ENCODE peak calls at places on chromosomes 16 and 17, in six cellular contexts. L is HepG2, C is HCT116, N is SK-N-SH, V is K562, W is H1. K is an unnamed sample.

GRCh38 chr17:47611372-47612350 is 38.1 kb upstream of the KPNB1 start:
- DNase-seq in W (no peak), C (no peak), L (no peak), V (no peak), N (no peak), K (no peak)

GRCh38 chr17:65456368-65457151 is 104.9 kb downstream of the AXIN2 start:
- DNase-seq in L (no peak), N (no peak), W (no peak), C (no peak), V (no peak), K (no peak)

GRCh38 chr16:28259091-28259780 is 33.1 kb upstream of the SBK1 start:
- DNase-seq in W (no peak), L (no peak), C (no peak), N (peak), V (no peak), K (no peak)

GRCh38 chr17:13051876-13052275 is 34.0 kb upstream of the ELAC2 start:
- DNase-seq in L (no peak), C (no peak), W (no peak), V (no peak), N (no peak), K (no peak)

GRCh38 chr17:79789943-79790804 is 6.7 kb downstream of the CBX8 start:
- DNase-seq in W (no peak), V (peak), L (no peak), N (peak), C (no peak), K (no peak)

GRCh38 chr16:59370717-59371116 is 636.6 kb upstream of the GOT2 start:
- DNase-seq in N (no peak), V (no peak), L (no peak), C (no peak), W (no peak), K (no peak)

GRCh38 chr17:27457731-27458523 is 1.7 kb downstream of the KSR1 start:
- DNase-seq in L (peak), N (peak), V (peak), W (no peak), C (no peak), K (no peak)

GRCh38 chr17:50184057-50184456 is 17.4 kb downstream of the COL1A1 start:
- DNase-seq in N (peak), V (peak), W (no peak), L (no peak), C (no peak), K (no peak)

GRCh38 chr16:1355591-1355990 is 3.9 kb downstream of the GNPTG start:
- DNase-seq in V (no peak), W (no peak), C (no peak), L (no peak), N (no peak), K (no peak)

GRCh38 chr17:65901394-65901793 is 290.5 kb downstream of the CEP112 start:
- DNase-seq in W (no peak), N (peak), C (no peak), V (no peak), L (no peak), K (no peak)

GRCh38 chr17:49191917-49192741 is 18.2 kb downstream of the GNGT2 start:
- DNase-seq in L (peak), W (peak), V (peak), C (peak), N (peak), K (no peak)

GRCh38 chr16:88617268-88618031 is 20.9 kb upstream of the IL17C start:
- DNase-seq in V (no peak), W (no peak), C (no peak), L (no peak), N (no peak), K (no peak)

GRCh38 chr16:48560692-48561091 is 49.3 kb downstream of the N4BP1 start:
- DNase-seq in W (no peak), C (no peak), V (no peak), L (no peak), N (no peak), K (no peak)

GRCh38 chr16:85995591-85996461 is 96.9 kb downstream of the IRF8 start:
- DNase-seq in V (no peak), N (no peak), L (no peak), W (no peak), C (no peak), K (no peak)

GRCh38 chr17:48427598-48427997 is 2.4 kb downstream of the SKAP1 start:
- DNase-seq in L (no peak), C (no peak), N (no peak), V (peak), W (no peak), K (no peak)

GRCh38 chr16:11253009-11253994 is 2.7 kb downstream of the SOCS1 start:
- DNase-seq in N (no peak), W (no peak), L (no peak), C (no peak), V (peak), K (no peak)

GRCh38 chr16:75011634-75012307 is 12.9 kb downstream of the ZNRF1 start:
- DNase-seq in V (no peak), W (no peak), C (peak), L (no peak), N (no peak), K (no peak)

GRCh38 chr16:87836844-87837581 is 32.3 kb downstream of the SLC7A5 start:
- DNase-seq in W (no peak), L (no peak), V (no peak), C (no peak), N (no peak), K (no peak)

GRCh38 chr17:39105705-39106104 is 45.7 kb downstream of the PLXDC1 start:
- DNase-seq in V (no peak), N (no peak), L (no peak), W (no peak), C (no peak), K (no peak)

GRCh38 chr16:15059324-15059723 is 3.5 kb upstream of the NTAN1 start:
- DNase-seq in V (no peak), N (no peak), W (no peak), L (no peak), C (no peak), K (no peak)

GRCh38 chr16:4693956-4694663 is 748 bp downstream of the NUDT16L1 start:
- DNase-seq in W (no peak), L (no peak), V (peak), C (no peak), N (peak), K (peak)

GRCh38 chr17:50943575-50943933 is 77.4 kb upstream of the TOB1 start:
- DNase-seq in W (no peak), L (no peak), C (no peak), V (no peak), N (peak), K (peak)

GRCh38 chr16:70801611-70802010 is 653 bp upstream of the VAC14 start:
- DNase-seq in N (no peak), L (no peak), C (no peak), W (no peak), V (no peak), K (no peak)

GRCh38 chr16:49473131-49473530 is 99.5 kb downstream of the C16orf78 start:
- DNase-seq in C (no peak), L (no peak), N (no peak), W (no peak), V (no peak), K (no peak)

GRCh38 chr17:8956521-8956920 is 9.0 kb downstream of the PIK3R5 start:
- DNase-seq in W (no peak), L (no peak), C (no peak), N (no peak), V (no peak), K (no peak)

GRCh38 chr17:59329558-59330313 is 1.7 kb upstream of the YPEL2 start:
- DNase-seq in C (peak), W (peak), N (peak), L (peak), V (peak), K (no peak)

GRCh38 chr17:67833946-67834631 is 8.8 kb downstream of the BPTF start:
- DNase-seq in C (no peak), W (no peak), L (no peak), V (peak), N (no peak), K (no peak)

GRCh38 chr17:83057793-83058477 is 21.5 kb upstream of the METRNL start:
- DNase-seq in N (peak), V (no peak), L (no peak), C (no peak), W (no peak), K (no peak)

GRCh38 chr16:21608647-21609328 is 9.4 kb downstream of the METTL9 start:
- DNase-seq in V (no peak), L (no peak), C (no peak), N (no peak), W (no peak), K (no peak)

GRCh38 chr16:1082266-1082951 is 9.9 kb downstream of the SSTR5 start:
- DNase-seq in C (no peak), V (peak), W (no peak), N (no peak), L (peak), K (no peak)

GRCh38 chr16:53913920-53914319 is 210.0 kb downstream of the FTO start:
- DNase-seq in C (no peak), N (no peak), V (no peak), W (no peak), L (no peak), K (no peak)

GRCh38 chr16:1180772-1181714 is 28.1 kb downstream of the CACNA1H start:
- DNase-seq in N (no peak), W (no peak), C (no peak), V (no peak), L (no peak), K (no peak)

GRCh38 chr17:55622547-55622946 is 100.1 kb downstream of the TMEM100 start:
- DNase-seq in L (no peak), W (no peak), C (no peak), N (no peak), V (no peak), K (no peak)

GRCh38 chr16:16096161-16096857 is 127.0 kb downstream of the ABCC6 start:
- DNase-seq in V (no peak), W (no peak), N (no peak), L (no peak), C (no peak), K (no peak)

GRCh38 chr17:81690066-81690465 is 6.3 kb downstream of the HGS start:
- DNase-seq in N (no peak), W (no peak), C (no peak), L (no peak), V (no peak), K (no peak)

GRCh38 chr17:31830971-31831755 is 27.9 kb downstream of the COPRS start:
- DNase-seq in W (no peak), L (no peak), C (no peak), N (no peak), V (no peak), K (no peak)

GRCh38 chr17:72117748-72118587 is 2.9 kb upstream of the SOX9 start:
- DNase-seq in N (peak), W (no peak), V (no peak), C (no peak), L (no peak), K (no peak)

DNA sequence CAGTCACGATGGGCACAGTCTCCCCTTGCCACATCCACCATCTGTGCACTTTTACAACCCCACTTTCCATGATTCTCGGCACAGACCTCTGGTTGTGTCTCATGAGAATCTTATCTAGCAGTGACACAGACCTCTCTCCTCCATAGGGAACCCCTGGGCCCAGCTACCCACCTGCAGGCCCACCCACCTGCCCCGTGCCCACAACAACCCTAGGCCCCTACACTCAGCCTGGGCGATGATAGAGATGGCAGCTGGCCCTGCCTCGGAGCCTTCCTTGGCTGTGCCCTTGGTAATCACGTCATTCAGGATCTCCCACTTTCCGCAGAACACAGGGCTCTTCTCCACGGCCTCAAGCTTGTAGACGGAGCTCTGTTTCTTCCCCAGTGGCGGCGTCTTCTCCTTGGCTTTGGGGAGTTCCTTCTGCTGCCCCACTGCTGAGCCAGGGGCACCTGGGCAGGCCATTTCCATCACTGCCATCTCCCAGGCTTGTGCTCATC is 26.5 kb downstream of the MAP3K14 start:
- DNase-seq in N (no peak), W (no peak), C (no peak), V (no peak), L (no peak), K (no peak)
- TF ChIP-seq JUND in N (no peak), W (no peak), C (no peak), V (no peak), L (no peak), K (no peak)

GRCh38 chr17:78275355-78275754 is 43.9 kb downstream of the TMEM235 start:
- DNase-seq in L (no peak), C (no peak), N (no peak), W (no peak), V (no peak), K (no peak)
- TF ChIP-seq JUND in L (no peak), C (no peak), N (no peak), W (no peak), V (no peak), K (no peak)

DNA sequence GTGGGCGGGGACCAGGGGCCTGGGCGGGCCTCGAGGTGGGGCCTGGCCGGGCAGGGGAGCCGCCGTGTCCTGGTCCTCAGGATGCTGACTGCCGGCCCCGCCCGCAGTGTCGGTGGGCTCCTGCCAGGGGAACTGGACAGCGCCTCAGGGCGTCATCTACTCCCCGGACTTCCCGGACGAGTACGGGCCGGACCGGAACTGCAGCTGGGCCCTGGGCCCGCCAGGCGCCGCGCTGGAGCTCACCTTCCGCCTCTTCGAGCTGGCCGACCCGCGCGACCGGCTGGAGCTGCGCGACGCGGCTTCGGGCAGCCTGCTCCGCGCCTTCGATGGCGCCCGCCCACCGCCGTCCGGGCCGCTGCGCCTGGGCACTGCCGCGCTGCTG is 2.4 kb upstream of the PAQR4 start:
- DNase-seq in C (no peak), N (no peak), L (no peak), W (no peak), V (no peak), K (no peak)
- TF ChIP-seq JUND in C (no peak), N (no peak), L (no peak), W (no peak), V (no peak), K (no peak)

DNA sequence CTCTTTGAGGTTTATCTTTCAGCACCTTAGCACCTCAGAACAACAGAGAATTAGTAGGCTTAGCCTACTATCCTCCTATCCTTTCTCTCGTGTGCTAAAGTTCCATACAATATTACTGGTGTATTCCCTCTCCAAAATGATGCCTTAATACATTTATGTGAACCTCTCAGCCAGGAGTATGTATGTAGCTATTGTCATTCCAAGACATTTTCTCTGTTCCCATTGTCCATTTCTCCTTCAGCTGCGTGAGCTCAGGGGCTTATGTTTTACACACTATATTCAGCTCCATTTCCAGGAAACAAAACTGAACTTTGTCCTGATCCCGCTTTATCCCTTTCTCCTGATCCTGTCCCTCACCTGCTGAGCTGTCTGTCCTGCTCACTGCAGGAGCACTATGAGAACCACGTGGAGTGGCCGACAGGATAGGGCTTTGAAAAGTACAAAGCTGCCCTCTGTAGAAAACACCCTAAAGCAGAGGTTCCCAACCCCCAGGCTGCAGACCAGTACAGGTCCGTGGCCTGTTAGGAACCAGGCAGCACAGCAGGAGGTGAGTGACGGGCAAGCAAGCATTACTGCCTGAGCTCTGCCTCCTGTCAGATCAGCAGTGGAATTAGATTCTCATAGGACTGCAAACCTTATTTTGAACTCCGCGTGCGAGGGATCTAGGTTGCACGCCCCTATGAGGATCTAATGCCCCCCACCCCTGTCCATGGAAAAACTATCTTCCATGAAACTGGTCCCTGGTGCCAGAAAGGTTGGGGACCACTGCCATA is 55.7 kb downstream of the CENPV start:
- DNase-seq in V (no peak), N (no peak), L (peak), C (no peak), W (no peak), K (no peak)
- TF ChIP-seq JUND in V (no peak), N (no peak), L (no peak), C (no peak), W (no peak), K (no peak)